ENCODE peak calls at places on chromosome 16, in eight cellular contexts. A is MM.1S; R is spleen; W is heart right ventricle; Z is ovary; G is CD4-positive, alpha-beta memory T cell; D is CD8-positive, alpha-beta T cell; Y is colonic mucosa. J is an unnamed sample. For H3K9me3 and H3K4me1, the result is how much of the 10 kb centered on the place peaks cover.

GRCh38 chr16:84759061-84759460 is 59.3 kb downstream of the USP10 start:
- DNase-seq in A (no peak), R (no peak), W (no peak), Z (no peak), G (peak), D (no peak), Y (no peak), J (peak)

GRCh38 chr16:53378138-53378537 is 56.1 kb upstream of the RBL2 start:
- DNase-seq in A (no peak), R (no peak), W (no peak), Z (no peak), G (no peak), D (no peak), Y (no peak), J (no peak)

GRCh38 chr16:84421938-84422220 is 53.5 kb downstream of the ATP2C2 start:
- DNase-seq in A (no peak), R (no peak), W (no peak), Z (no peak), G (no peak), D (no peak), Y (no peak), J (no peak)

GRCh38 chr16:86101135-86101911 is 202.4 kb downstream of the IRF8 start:
- DNase-seq in A (no peak), R (no peak), W (no peak), Z (no peak), G (no peak), D (no peak), Y (no peak), J (no peak)

GRCh38 chr16:14672403-14672971 is 21.6 kb downstream of the PLA2G10 start:
- DNase-seq in A (peak), R (no peak), W (no peak), Z (no peak), G (no peak), D (no peak), Y (peak), J (no peak)

GRCh38 chr16:874366-875181 is 74.0 kb upstream of the GNG13 start:
- DNase-seq in A (no peak), R (no peak), W (peak), Z (no peak), G (no peak), D (no peak), Y (no peak), J (no peak)

GRCh38 chr16:86027366-86028126 is 128.6 kb downstream of the IRF8 start:
- DNase-seq in A (no peak), R (no peak), W (no peak), Z (no peak), G (no peak), D (no peak), Y (peak), J (no peak)

GRCh38 chr16:19696312-19696711 is 21.7 kb downstream of the KNOP1 start:
- DNase-seq in A (no peak), R (peak), W (peak), Z (peak), G (peak), D (no peak), Y (peak), J (peak)

GRCh38 chr16:79685871-79686270 is 85.3 kb upstream of the MAF start:
- DNase-seq in A (no peak), R (no peak), W (no peak), Z (no peak), G (no peak), D (no peak), Y (no peak), J (no peak)

GRCh38 chr16:64498363-64498762 is 623.5 kb downstream of the CDH11 start:
- DNase-seq in A (peak), R (no peak), W (no peak), Z (no peak), G (no peak), D (no peak), Y (no peak), J (no peak)

GRCh38 chr16:3292604-3293003 is 9.3 kb downstream of the ZNF263 start:
- DNase-seq in A (no peak), R (no peak), W (no peak), Z (no peak), G (no peak), D (no peak), Y (no peak), J (no peak)

GRCh38 chr16:88384222-88385111 is 1.7 kb downstream of the ZNF469 start:
- DNase-seq in A (no peak), R (peak), W (no peak), Z (no peak), G (no peak), D (no peak), Y (no peak), J (no peak)

GRCh38 chr16:88381820-88382451 is 823 bp upstream of the ZNF469 start:
- DNase-seq in A (no peak), R (peak), W (no peak), Z (no peak), G (no peak), D (no peak), Y (no peak), J (no peak)

GRCh38 chr16:88385112-88385594 is 2.4 kb downstream of the ZNF469 start:
- DNase-seq in A (no peak), R (no peak), W (no peak), Z (no peak), G (no peak), D (no peak), Y (no peak), J (no peak)

GRCh38 chr16:88382491-88383400 is at the start of gene ZNF469:
- DNase-seq in A (no peak), R (peak), W (no peak), Z (peak), G (no peak), D (no peak), Y (no peak), J (no peak)

GRCh38 chr16:88383401-88384221 is 852 bp downstream of the ZNF469 start:
- DNase-seq in A (no peak), R (peak), W (peak), Z (peak), G (no peak), D (no peak), Y (no peak), J (no peak)
- H3K9me3 ChIP-seq in A (under half), R (under half), W (under half), Z (under half), G (under half), D (under half), Y (under half), J (under half)

GRCh38 chr16:51407921-51408320 is 256.9 kb upstream of the SALL1 start:
- DNase-seq in A (no peak), R (no peak), W (no peak), Z (no peak), G (no peak), D (no peak), Y (no peak), J (no peak)
- H3K4me1 ChIP-seq in A (under half), R (under half), W (under half), Z (under half), G (under half), D (under half), Y (under half), J (under half)

DNA sequence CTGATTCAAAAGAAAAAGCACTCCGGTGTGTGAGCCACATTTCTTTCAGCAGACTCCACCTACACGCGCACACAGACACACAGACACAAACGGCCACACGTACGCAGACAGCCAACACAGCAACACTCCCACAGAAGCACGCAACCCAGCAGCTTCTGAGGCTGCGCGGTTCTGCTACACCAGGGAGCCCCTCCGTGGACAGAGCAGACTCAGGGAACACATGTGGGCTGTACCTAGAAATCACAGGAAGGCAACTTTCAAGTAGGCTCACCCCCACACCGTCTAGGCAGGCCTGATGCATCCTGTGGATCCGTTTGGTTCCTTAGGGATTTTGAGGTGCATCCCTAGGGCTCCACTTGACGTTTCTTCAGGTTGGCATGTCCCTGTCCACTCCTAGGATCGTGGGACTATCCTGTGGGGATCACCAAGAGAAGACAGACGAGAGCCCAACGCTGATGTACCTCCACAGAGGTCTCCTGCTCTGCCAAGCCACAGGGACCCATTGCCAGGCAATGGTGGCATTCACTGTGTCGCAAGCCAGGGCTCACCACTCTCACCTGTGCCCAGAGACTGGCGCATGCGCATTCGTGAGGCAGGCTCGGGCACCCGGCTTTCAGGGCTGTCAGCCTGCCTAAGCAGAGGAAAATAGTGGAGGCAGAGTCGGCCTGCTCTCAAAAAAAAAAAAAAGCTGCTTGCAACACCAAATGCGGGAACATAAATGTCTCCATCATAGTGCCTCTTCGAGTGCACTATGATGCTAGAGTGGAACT is 2333.3 kb downstream of the TP53TG3F start:
- DNase-seq in A (no peak), R (no peak), W (no peak), Z (no peak), G (no peak), D (no peak), Y (no peak), J (no peak)
- H3K9me3 ChIP-seq in A (under half), R (half or more), W (under half), Z (under half), G (under half), D (under half), Y (under half), J (under half)

DNA sequence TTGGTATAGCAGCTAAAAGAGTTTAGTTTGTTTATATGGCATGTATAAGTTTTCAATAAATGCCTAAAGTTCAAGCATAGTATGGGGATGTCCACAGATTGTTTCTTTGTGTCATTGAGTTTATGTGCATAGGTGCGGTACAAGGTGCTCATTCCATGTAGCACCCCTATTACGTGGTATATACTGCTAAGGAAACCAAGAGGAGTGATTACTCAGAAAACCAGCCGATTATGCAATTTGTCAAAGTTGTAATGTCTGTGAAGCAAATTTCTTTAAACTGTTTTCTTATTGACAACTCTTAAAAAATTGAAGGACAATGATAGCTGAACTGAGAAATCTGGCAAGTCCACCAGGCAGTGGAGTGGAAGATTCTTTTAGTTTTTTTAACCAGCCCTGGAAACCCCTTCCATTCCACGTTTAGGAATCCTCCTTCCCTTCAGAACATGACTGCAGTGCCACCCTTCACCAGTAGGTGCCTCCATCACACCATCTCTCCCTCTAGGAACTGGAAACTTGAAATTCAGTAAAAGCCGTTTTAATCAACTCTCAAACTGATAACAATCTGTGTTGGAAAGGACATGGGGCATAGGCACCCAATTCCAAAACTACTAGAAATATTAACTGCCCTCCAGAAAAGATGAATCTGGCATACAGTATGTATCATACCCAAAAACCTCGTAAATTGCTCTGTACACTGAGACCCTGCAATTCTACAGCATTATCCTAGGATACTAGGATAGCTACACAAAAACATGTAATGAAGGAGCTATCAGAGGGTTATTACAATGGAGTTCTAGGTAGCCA is 43.5 kb downstream of the REXO5 start:
- DNase-seq in A (peak), R (no peak), W (peak), Z (peak), G (peak), D (peak), Y (peak), J (peak)
- H3K4me1 ChIP-seq in A (under half), R (under half), W (half or more), Z (under half), G (under half), D (under half), Y (under half), J (under half)

GRCh38 chr16:5422047-5422446 is 324.5 kb upstream of the EEF2KMT start:
- DNase-seq in A (no peak), R (no peak), W (no peak), Z (no peak), G (no peak), D (no peak), Y (no peak), J (no peak)

GRCh38 chr16:5427571-5427970 is 330.0 kb upstream of the EEF2KMT start:
- DNase-seq in A (no peak), R (no peak), W (no peak), Z (no peak), G (no peak), D (no peak), Y (no peak), J (no peak)

GRCh38 chr16:5422643-5423496 is 325.3 kb upstream of the EEF2KMT start:
- DNase-seq in A (no peak), R (no peak), W (no peak), Z (no peak), G (no peak), D (no peak), Y (no peak), J (no peak)
- H3K9me3 ChIP-seq in A (under half), R (under half), W (under half), Z (under half), G (under half), D (under half), Y (under half), J (under half)

GRCh38 chr16:72990003-72990521 is 57.9 kb downstream of the ZFHX3 start:
- DNase-seq in A (no peak), R (no peak), W (peak), Z (no peak), G (no peak), D (no peak), Y (peak), J (no peak)

GRCh38 chr16:72992142-72992601 is 55.8 kb downstream of the ZFHX3 start:
- DNase-seq in A (no peak), R (no peak), W (no peak), Z (no peak), G (no peak), D (no peak), Y (no peak), J (no peak)

GRCh38 chr16:72990571-72990970 is 57.4 kb downstream of the ZFHX3 start:
- DNase-seq in A (no peak), R (no peak), W (no peak), Z (no peak), G (no peak), D (no peak), Y (no peak), J (no peak)

GRCh38 chr16:72991645-72992044 is 56.3 kb downstream of the ZFHX3 start:
- DNase-seq in A (no peak), R (no peak), W (no peak), Z (no peak), G (no peak), D (no peak), Y (no peak), J (no peak)

DNA sequence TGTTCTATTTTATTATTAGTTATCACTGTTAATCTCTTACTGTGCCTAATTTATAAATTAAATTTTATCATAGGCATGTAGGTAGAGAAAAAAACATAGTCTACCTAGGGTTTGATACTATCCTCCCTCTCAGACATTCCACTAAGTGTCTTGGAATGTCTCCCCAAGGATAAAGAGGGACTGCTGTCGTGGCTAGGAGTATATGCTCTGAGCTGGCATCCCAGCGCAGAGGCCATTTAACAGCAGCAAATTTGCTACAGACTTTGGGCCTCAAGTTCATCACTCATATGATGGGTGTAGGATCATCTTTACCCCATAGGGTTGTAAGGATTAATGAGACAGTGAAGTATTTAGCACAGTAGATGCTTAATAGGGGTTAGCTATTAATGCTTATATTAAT is 56.7 kb downstream of the ZFHX3 start:
- DNase-seq in A (no peak), R (no peak), W (no peak), Z (no peak), G (no peak), D (no peak), Y (no peak), J (no peak)
- H3K4me1 ChIP-seq in A (under half), R (under half), W (half or more), Z (under half), G (under half), D (under half), Y (under half), J (under half)

GRCh38 chr16:35149550-35149949 is 1690.1 kb downstream of the TP53TG3F start:
- DNase-seq in A (no peak), R (peak), W (no peak), Z (no peak), G (no peak), D (no peak), Y (no peak), J (no peak)

GRCh38 chr16:35148748-35149147 is 1689.3 kb downstream of the TP53TG3F start:
- DNase-seq in A (no peak), R (peak), W (no peak), Z (no peak), G (no peak), D (no peak), Y (no peak), J (no peak)

GRCh38 chr16:35147556-35148504 is 1688.4 kb downstream of the TP53TG3F start:
- DNase-seq in A (no peak), R (peak), W (no peak), Z (no peak), G (no peak), D (no peak), Y (no peak), J (no peak)

GRCh38 chr16:35152067-35152627 is 1692.7 kb downstream of the TP53TG3F start:
- DNase-seq in A (no peak), R (peak), W (no peak), Z (no peak), G (no peak), D (no peak), Y (no peak), J (no peak)

DNA sequence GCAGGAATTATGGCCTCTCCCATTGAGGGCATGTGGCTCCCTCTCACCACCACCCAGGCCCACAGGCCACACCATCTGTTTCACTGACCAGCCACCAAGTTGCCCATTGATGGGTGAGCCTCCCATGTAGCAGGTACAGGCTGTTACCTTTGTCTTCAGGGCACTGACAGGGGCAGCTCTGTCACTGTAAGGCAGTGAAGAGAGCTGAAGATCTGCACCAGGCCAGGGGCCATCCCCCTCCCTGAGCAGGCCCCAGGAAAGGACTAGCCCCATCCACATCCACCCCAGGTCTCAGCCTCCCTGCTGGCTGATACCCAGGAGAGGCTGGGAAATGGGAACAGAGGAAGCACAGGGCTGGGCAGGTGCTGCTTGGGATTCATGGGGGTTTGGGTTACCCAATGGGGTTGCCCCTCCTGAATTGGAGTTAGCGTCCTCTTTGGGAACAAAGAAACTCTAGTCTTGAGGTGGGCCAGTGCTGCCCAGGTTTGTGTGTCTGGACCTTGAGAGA is 1691.4 kb downstream of the TP53TG3F start:
- DNase-seq in A (no peak), R (peak), W (no peak), Z (no peak), G (no peak), D (no peak), Y (no peak), J (no peak)
- H3K9me3 ChIP-seq in A (under half), R (half or more), W (under half), Z (under half), G (under half), D (under half), Y (under half), J (under half)

DNA sequence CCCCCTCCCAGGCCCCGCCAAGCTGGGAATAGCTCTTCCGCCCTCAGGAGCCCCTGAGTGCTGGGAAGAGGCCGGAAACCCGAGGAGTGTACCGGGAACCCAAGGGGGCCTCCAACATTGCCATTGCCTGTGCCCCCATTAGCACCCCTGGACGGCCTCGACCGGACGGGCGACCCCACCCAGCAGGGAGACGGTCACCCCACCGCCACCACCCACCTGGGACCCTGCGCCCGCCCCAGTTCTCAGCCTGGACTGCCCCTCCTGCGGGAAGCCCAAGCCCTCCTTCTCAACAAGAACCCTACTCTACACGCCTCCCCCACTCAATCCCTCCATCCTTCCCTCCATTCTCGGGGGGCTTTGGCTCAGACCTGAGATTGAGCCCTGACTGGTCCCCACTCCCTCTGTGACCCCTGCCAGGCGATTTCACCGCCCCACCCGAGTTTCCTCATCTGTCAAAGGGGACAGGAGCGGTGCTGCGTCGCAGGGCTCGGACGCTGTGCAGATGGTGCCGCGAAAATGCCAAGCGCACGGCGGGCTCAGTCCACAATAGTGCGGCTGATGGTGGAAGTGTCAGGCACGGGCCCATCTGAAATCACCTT is 1.8 kb downstream of the CARHSP1 start:
- DNase-seq in A (no peak), R (peak), W (no peak), Z (no peak), G (no peak), D (no peak), Y (no peak), J (no peak)
- H3K4me1 ChIP-seq in A (under half), R (under half), W (half or more), Z (under half), G (half or more), D (half or more), Y (under half), J (under half)

GRCh38 chr16:56384074-56384721 is 41.1 kb downstream of the AMFR start:
- DNase-seq in A (no peak), R (no peak), W (no peak), Z (no peak), G (no peak), D (no peak), Y (no peak), J (no peak)

GRCh38 chr16:56382459-56382858 is 42.9 kb downstream of the AMFR start:
- DNase-seq in A (no peak), R (no peak), W (no peak), Z (no peak), G (no peak), D (no peak), Y (no peak), J (no peak)

GRCh38 chr16:56388209-56388608 is 37.1 kb downstream of the AMFR start:
- DNase-seq in A (no peak), R (no peak), W (no peak), Z (no peak), G (no peak), D (no peak), Y (no peak), J (no peak)

DNA sequence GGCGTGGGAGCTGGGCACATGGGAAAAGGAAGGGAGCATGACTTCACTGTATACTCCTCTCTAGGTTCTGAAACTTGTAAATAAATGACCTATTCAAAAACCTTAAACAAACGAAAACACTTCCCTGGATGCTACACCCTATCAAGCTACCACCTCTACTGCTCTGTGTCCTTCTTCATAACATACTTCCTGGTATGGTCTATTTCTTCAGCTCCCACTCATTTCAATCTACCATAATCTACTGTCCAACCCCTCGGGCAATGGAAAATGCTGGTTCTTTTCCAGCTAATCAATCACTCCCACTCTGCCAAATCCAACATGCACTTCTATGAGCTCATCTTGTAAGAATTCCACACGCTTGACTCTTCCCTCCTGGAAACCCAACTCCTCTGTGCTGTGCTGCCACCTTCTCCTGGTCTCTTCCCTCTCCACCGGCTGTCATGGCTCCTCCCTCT is 42.4 kb downstream of the AMFR start:
- DNase-seq in A (no peak), R (no peak), W (no peak), Z (no peak), G (no peak), D (no peak), Y (no peak), J (no peak)
- H3K9me3 ChIP-seq in A (under half), R (under half), W (under half), Z (under half), G (under half), D (under half), Y (under half), J (under half)